ENCODE peak calls at places on chromosome 7, in four cellular contexts. T, J, Z and M are unnamed samples.

GRCh38 chr7:23759556-23760391 is 49.8 kb downstream of the STK31 start:
- DNase-seq in T (no peak), J (peak; percentile 16), Z (peak; percentile 56), M (no peak)

GRCh38 chr7:42440951-42441350 is 203.9 kb upstream of the GLI3 start:
- DNase-seq in T (no peak), J (no peak), Z (no peak), M (no peak)

GRCh38 chr7:100568936-100569844 is 4.5 kb downstream of the SAP25 start:
- DNase-seq in T (peak; percentile 77), J (no peak), Z (peak; percentile 66), M (no peak)

GRCh38 chr7:139855498-139856270 is 26.6 kb downstream of the TBXAS1 start:
- DNase-seq in T (no peak), J (no peak), Z (no peak), M (no peak)

GRCh38 chr7:33918401-33919120 is 13.2 kb downstream of the BMPER start:
- DNase-seq in T (no peak), J (no peak), Z (no peak), M (no peak)

GRCh38 chr7:130384841-130385599 is 4.7 kb downstream of the CPA1 start:
- DNase-seq in T (no peak), J (no peak), Z (no peak), M (no peak)

GRCh38 chr7:33946094-33946699 is 40.9 kb downstream of the BMPER start:
- DNase-seq in T (no peak), J (no peak), Z (no peak), M (no peak)

GRCh38 chr7:142813262-142813661 is 41.6 kb upstream of the EPHB6 start:
- DNase-seq in T (no peak), J (peak; percentile 94), Z (no peak), M (no peak)

GRCh38 chr7:2409745-2410414 is 6.5 kb downstream of the CHST12 start:
- DNase-seq in T (no peak), J (no peak), Z (no peak), M (no peak)

GRCh38 chr7:8434290-8435002 is 1.0 kb downstream of the NXPH1 start:
- DNase-seq in T (no peak), J (no peak), Z (no peak), M (no peak)

GRCh38 chr7:2956526-2957368 is 86.9 kb downstream of the CARD11 start:
- DNase-seq in T (no peak), J (peak; percentile 50), Z (no peak), M (peak; percentile 11)

GRCh38 chr7:107122483-107122882 is 46.3 kb upstream of the HBP1 start:
- DNase-seq in T (no peak), J (no peak), Z (no peak), M (no peak)

GRCh38 chr7:158353606-158354570 is 233.7 kb downstream of the PTPRN2 start:
- DNase-seq in T (no peak), J (peak; percentile 41), Z (no peak), M (no peak)
- TF ChIP-seq CTCF in T (no peak), J (peak; percentile 44), Z (no peak), M (no peak)

DNA sequence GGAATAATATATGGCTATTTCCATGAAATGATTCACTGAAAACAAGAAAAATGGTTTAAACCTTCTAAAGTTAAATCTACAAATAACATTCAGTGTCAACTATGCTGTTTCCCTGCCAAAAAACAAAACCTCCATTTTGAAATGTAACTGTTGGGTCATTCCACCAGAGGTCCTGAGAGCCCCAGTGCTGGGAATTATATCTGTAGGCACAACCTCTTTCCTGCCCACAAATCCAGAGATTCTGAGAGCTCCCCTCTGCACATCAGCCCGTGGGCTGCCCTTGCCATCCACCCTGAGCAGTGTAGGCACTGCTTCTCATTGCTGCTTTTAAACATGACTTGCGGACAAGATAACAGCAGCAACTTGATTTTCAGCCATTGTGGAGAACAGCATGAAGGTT is 198.6 kb downstream of the TMEM178B start:
- DNase-seq in T (no peak), J (no peak), Z (no peak), M (no peak)
- TF ChIP-seq CTCF in T (no peak), J (no peak), Z (no peak), M (no peak)

GRCh38 chr7:54995631-54996340 is 23.0 kb upstream of the EGFR start:
- DNase-seq in T (no peak), J (peak; percentile 80), Z (no peak), M (no peak)
- TF ChIP-seq CTCF in T (no peak), J (no peak), Z (no peak), M (no peak)

GRCh38 chr7:75738604-75738974 is at the start of gene HIP1:
- DNase-seq in T (no peak), J (no peak), Z (no peak), M (no peak)

GRCh38 chr7:75740846-75741497 is 2.2 kb upstream of the HIP1 start:
- DNase-seq in T (no peak), J (no peak), Z (peak; percentile 29), M (peak; percentile 30)

GRCh38 chr7:75739796-75740672 is 1.3 kb upstream of the HIP1 start:
- DNase-seq in T (no peak), J (peak; percentile 43), Z (no peak), M (no peak)

GRCh38 chr7:75737856-75738603 is 711 bp downstream of the HIP1 start:
- DNase-seq in T (no peak), J (no peak), Z (no peak), M (no peak)

GRCh38 chr7:75738975-75739795 is 444 bp upstream of the HIP1 start:
- DNase-seq in T (peak; percentile 100), J (peak; percentile 98), Z (peak; percentile 100), M (peak; percentile 98)
- TF ChIP-seq CTCF in T (peak; percentile 41), J (no peak), Z (no peak), M (no peak)

GRCh38 chr7:155371331-155371883 is 73.7 kb downstream of the INSIG1 start:
- DNase-seq in T (no peak), J (no peak), Z (no peak), M (no peak)

GRCh38 chr7:155369766-155370165 is 72.1 kb downstream of the INSIG1 start:
- DNase-seq in T (no peak), J (no peak), Z (no peak), M (no peak)

GRCh38 chr7:155373359-155374273 is 75.9 kb downstream of the INSIG1 start:
- DNase-seq in T (no peak), J (no peak), Z (no peak), M (no peak)

GRCh38 chr7:155372782-155373358 is 75.2 kb downstream of the INSIG1 start:
- DNase-seq in T (no peak), J (no peak), Z (no peak), M (no peak)

DNA sequence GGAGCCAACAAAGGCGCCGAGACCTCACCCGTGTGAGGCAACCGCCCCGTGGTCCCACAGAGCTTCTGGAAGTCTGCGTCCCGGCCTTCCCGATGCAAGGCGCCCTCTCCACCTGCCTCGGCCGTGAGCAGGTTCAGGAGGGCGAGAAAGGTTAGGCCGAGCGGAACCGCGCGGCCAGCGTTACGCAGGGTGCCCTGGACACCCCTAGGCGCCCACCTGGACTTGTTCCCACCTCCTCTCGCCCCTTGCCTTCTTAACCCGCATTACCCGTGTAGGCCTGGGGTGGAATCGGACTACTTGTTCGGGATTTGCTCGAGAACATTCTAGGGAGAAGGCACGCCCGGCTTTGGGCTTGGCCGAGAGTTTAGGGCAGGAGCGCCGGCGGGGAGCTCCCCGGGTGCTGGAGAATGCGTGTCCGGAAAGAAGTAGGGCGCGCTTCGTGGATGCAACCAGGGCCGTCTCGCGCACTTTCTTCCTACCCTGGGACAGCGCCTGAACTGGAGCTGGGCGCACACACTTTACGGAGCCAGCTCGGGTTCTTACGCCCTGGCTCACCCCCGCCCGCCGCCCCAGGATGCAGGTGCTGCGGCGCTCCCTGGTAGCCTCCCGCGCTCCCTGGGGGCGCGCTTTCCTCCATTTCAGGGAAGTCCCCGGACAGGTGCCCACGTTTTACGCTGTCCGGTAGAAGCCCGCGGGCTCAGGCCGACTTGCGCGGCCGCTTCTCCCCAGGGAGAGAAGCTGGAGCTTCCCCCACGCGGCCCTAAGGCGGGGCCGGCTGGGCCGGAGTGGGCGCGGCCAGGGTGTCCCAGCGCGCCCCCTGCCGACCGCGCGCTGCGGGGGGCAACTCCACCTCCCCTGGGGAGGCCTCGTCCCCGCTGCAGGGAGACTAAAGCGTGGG is 74.5 kb downstream of the INSIG1 start:
- DNase-seq in T (no peak), J (no peak), Z (no peak), M (no peak)
- TF ChIP-seq CTCF in T (no peak), J (no peak), Z (no peak), M (no peak)

DNA sequence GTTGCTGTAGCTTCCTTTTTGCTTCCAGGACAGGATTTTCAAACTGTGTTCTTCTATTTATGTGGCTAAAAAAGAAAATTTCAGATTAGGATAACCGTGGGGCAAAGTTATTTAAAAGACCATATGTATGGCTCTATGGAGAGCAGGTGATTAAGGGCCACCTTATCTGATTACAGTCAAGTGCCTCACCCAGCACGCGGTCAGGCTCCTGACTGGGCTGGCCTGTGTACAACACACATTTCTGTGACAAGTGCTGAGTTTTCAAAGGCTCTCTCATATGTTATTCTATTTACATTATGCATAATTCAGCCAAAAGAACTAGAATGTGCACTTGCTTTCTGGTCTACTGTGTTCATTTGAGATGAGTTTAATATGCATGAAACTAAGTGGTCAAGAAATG is 547.4 kb downstream of the PHTF2 start:
- DNase-seq in T (no peak), J (no peak), Z (peak; percentile 61), M (no peak)
- TF ChIP-seq CTCF in T (no peak), J (no peak), Z (no peak), M (no peak)

GRCh38 chr7:95686109-95686508 is 86.2 kb upstream of the DYNC1I1 start:
- DNase-seq in T (peak; percentile 61), J (peak; percentile 47), Z (peak; percentile 60), M (no peak)

GRCh38 chr7:95682913-95683312 is 86.6 kb upstream of the PDK4 start:
- DNase-seq in T (no peak), J (no peak), Z (no peak), M (no peak)

GRCh38 chr7:95687759-95688343 is 84.5 kb upstream of the DYNC1I1 start:
- DNase-seq in T (no peak), J (peak; percentile 48), Z (no peak), M (no peak)

GRCh38 chr7:95684505-95684904 is 87.8 kb upstream of the DYNC1I1 start:
- DNase-seq in T (no peak), J (no peak), Z (no peak), M (no peak)

GRCh38 chr7:95684037-95684436 is 87.7 kb upstream of the PDK4 start:
- DNase-seq in T (no peak), J (peak; percentile 31), Z (no peak), M (no peak)
- TF ChIP-seq CTCF in T (peak; percentile 55), J (peak; percentile 50), Z (no peak), M (no peak)

DNA sequence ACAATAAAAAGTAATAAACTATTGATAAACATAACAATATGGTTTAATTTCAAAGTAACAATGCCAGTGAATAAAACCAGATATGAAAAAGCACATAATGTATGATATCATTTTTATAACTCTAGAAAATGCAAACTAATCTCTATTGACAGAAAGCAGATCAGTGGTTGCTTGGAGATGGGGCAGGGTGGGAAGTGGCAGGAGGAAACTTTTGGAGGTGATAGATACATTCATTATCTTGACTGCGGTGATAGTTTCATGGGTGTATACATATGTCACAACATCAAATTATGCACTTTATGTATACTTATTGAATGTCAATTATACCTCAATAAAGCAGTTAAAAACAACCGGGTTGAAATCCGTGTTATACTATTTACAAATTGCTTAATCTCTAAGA is 16.0 kb upstream of the C1GALT1 start:
- DNase-seq in T (no peak), J (no peak), Z (no peak), M (no peak)
- TF ChIP-seq CTCF in T (no peak), J (no peak), Z (no peak), M (no peak)

GRCh38 chr7:36995776-36996175 is 271.5 kb upstream of the AOAH start:
- DNase-seq in T (no peak), J (no peak), Z (no peak), M (no peak)
- TF ChIP-seq CTCF in T (no peak), J (no peak), Z (no peak), M (no peak)